ENCODE peak calls at places on chromosomes 6 and 20, in four cellular contexts. P, Z, T and W are unnamed samples.

GRCh38 chr6:162377735-162378134 is 349.8 kb downstream of the PRKN start:
- DNase-seq in P (no peak), T (peak; percentile 75), Z (no peak), W (no peak)

GRCh38 chr20:47805951-47806350 is 20.7 kb upstream of the SULF2 start:
- DNase-seq in T (no peak), P (no peak), Z (peak; percentile 41), W (no peak)

GRCh38 chr6:27862396-27863061 is 49.7 kb downstream of the OR2B2 start:
- DNase-seq in T (no peak), P (no peak), Z (no peak), W (no peak)

GRCh38 chr6:129203190-129203900 is 320.4 kb downstream of the LAMA2 start:
- DNase-seq in T (no peak), Z (no peak), P (peak; percentile 3), W (no peak)

GRCh38 chr6:13987400-13987865 is 62.7 kb downstream of the RNF182 start:
- DNase-seq in Z (no peak), P (no peak), T (no peak), W (no peak)

GRCh38 chr6:125831660-125832059 is 40.9 kb downstream of the NCOA7 start:
- DNase-seq in T (no peak), P (peak; percentile 7), Z (no peak), W (no peak)

GRCh38 chr20:1800777-1801176 is 94.4 kb upstream of the SIRPA start:
- DNase-seq in P (no peak), Z (no peak), T (peak; percentile 65), W (no peak)

GRCh38 chr20:10963717-10964266 is 290.0 kb upstream of the JAG1 start:
- DNase-seq in P (no peak), Z (no peak), T (no peak), W (no peak)

GRCh38 chr20:17202668-17203067 is 24.2 kb upstream of the PCSK2 start:
- DNase-seq in P (no peak), Z (no peak), T (no peak), W (no peak)

GRCh38 chr6:44238687-44239350 is 8.1 kb upstream of the HSP90AB1 start:
- DNase-seq in P (no peak), T (no peak), Z (peak; percentile 28), W (no peak)

GRCh38 chr6:34656378-34657036 is 40.1 kb downstream of the ILRUN start:
- DNase-seq in P (no peak), Z (no peak), T (peak; percentile 80), W (no peak)

GRCh38 chr20:44776977-44777376 is 31.3 kb downstream of the KCNK15 start:
- DNase-seq in T (peak; percentile 23), P (no peak), Z (peak; percentile 7), W (no peak)

GRCh38 chr6:43123691-43124314 is 47.3 kb upstream of the SRF start:
- DNase-seq in P (no peak), Z (peak; percentile 45), T (no peak), W (no peak)

GRCh38 chr6:33082702-33083101 is 6.9 kb downstream of the HLA-DPB1 start:
- DNase-seq in Z (no peak), P (no peak), T (peak; percentile 49), W (no peak)

GRCh38 chr6:44006123-44006871 is 121.0 kb downstream of the MRPL14 start:
- DNase-seq in Z (peak; percentile 41), P (no peak), T (no peak), W (no peak)

GRCh38 chr20:21397341-21398108 is at the start of gene NKX2-4:
- DNase-seq in T (no peak), P (no peak), Z (no peak), W (no peak)

GRCh38 chr6:38266921-38267354 is 372.8 kb downstream of the BTBD9 start:
- DNase-seq in T (no peak), Z (no peak), P (no peak), W (no peak)

GRCh38 chr6:170429457-170429856 is 122.9 kb downstream of the FAM120B start:
- DNase-seq in Z (no peak), P (no peak), T (peak; percentile 28), W (no peak)

GRCh38 chr6:50927816-50928215 is 109.1 kb downstream of the TFAP2B start:
- DNase-seq in T (no peak), Z (no peak), P (no peak), W (no peak)

GRCh38 chr6:35014786-35015185 is 125.7 kb downstream of the ANKS1A start:
- DNase-seq in Z (no peak), P (no peak), T (peak; percentile 16), W (no peak)

GRCh38 chr6:162942860-162943259 is 215.1 kb downstream of the PACRG start:
- DNase-seq in Z (no peak), P (no peak), T (peak; percentile 86), W (no peak)

GRCh38 chr20:37697314-37697713 is 3.5 kb downstream of the CTNNBL1 start:
- DNase-seq in P (no peak), Z (no peak), T (no peak), W (no peak)

GRCh38 chr6:144315226-144315980 is 30.3 kb downstream of the UTRN start:
- DNase-seq in P (no peak), Z (no peak), T (no peak), W (no peak)

GRCh38 chr6:10347561-10348327 is 67.1 kb downstream of the TFAP2A start:
- DNase-seq in P (no peak), Z (no peak), T (no peak), W (no peak)

GRCh38 chr6:110949679-110950285 is 8.7 kb upstream of the GTF3C6 start:
- DNase-seq in Z (no peak), T (peak; percentile 74), P (peak; percentile 26), W (no peak)

GRCh38 chr20:45963059-45964011 is 8.7 kb downstream of the ZNF335 start:
- DNase-seq in Z (peak; percentile 73), T (peak; percentile 51), P (peak; percentile 23), W (no peak)

DNA sequence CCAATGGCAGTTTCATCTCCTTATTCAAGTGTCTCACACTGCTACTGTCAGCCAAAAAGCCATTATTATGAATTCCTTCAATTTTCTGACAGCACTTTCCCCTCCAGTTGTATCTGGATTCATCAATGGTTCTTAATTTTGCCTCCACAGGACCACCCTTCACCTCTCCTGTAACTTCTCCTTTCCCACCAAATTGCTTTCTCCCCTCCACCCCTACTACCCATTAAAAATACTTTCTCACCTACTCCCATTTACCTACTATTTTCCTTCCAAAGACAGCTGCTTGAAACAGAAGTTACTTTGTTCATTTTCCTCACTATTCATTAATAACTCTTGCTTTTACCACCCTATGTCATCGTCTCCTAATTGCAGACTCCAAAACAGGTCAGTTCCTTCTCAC is 29.8 kb downstream of the DEK start:
- DNase-seq in P (no peak), Z (no peak), T (no peak), W (no peak)
- H3K9me3 ChIP-seq in P (no peaks in the 10 kb centered on the region), Z (peaks cover 12% of the 10 kb centered on the region), T (no peaks in the 10 kb centered on the region), W (peaks cover 3% of the 10 kb centered on the region)

DNA sequence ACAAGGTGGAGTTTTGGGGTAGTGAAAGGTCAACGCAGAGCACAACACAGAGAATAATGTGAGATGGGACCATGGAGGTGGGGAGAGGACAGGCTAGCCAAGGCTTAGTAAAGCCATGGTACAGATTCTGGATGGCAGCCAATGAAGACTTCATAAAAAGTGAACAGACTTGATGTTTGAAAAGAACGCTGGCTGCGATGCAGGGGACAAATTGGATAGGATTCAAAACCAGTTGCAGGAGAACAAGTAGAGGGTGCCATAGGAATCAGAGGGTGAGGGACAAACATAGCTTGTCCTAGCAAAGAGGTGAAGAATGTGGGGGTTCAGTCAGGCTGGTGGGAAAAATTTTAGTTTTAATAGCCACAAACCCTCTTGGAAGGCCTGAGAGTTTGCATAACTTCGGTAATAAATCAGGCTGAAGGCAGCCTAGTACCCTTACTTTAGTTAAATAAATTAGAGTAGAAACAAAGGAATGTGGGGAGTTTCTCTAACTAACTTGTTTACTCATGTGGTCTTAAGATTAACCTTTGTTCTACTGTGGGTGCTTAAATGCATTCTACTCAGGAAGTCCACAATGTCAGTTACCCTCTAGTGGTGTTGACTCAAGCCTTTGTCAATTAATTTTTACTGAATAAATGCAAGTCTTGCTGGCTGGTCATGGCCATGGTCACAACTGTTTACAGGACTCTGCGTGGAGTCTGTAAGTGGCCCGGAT is 216.4 kb downstream of the C6orf118 start:
- DNase-seq in Z (no peak), T (no peak), P (no peak), W (no peak)
- H3K9me3 ChIP-seq in Z (peaks cover 10% of the 10 kb centered on the region), T (peaks cover 2% of the 10 kb centered on the region), P (peaks cover 3% of the 10 kb centered on the region), W (no peaks in the 10 kb centered on the region)

GRCh38 chr20:49283176-49283702 is 5.4 kb upstream of the ZNFX1 start:
- DNase-seq in P (peak; percentile 32), T (no peak), Z (no peak), W (no peak)

GRCh38 chr20:49281059-49281912 is 3.4 kb upstream of the ZNFX1 start:
- DNase-seq in Z (no peak), T (peak; percentile 38), P (no peak), W (no peak)

GRCh38 chr20:49281913-49282467 is 4.1 kb upstream of the ZNFX1 start:
- DNase-seq in Z (no peak), P (no peak), T (no peak), W (no peak)

GRCh38 chr20:49283703-49284625 is 6.1 kb upstream of the ZNFX1 start:
- DNase-seq in Z (no peak), T (no peak), P (no peak), W (no peak)

GRCh38 chr20:49282584-49283171 is 4.8 kb upstream of the ZNFX1 start:
- DNase-seq in P (no peak), T (no peak), Z (no peak), W (no peak)
- H3K9me3 ChIP-seq in P (peaks cover 73% of the 10 kb centered on the region), T (peaks cover 16% of the 10 kb centered on the region), Z (peaks cover 70% of the 10 kb centered on the region), W (peaks cover 77% of the 10 kb centered on the region)

DNA sequence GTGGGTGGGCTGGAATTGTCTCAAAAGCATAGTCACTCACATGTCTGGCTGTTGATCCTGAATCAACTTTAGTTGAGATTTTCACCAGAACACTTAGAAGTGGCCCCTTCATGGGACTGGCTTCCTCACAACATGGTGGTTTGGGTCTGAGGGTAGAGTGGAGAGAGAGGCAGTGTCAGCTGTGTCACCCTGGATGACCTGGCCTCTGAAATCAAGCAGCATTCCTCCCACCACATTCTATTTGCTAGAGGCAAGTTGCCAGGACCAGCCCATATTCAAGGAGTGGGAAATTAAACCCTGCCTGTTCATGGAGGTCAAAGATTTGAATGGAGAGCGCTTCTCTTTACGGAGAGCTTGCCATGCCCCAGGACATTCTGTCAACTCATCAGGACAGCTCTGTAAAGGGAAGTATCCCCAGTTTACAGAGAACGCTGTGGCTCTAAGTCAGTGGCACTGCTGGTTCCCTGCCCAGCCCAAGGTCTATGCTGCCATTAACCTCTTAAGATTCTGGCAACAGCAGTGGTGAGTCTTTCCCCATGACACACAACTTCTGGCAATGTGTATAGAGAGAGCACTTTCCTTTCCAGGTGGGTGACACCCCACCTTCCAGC is 90.0 kb upstream of the INSM1 start:
- DNase-seq in P (no peak), Z (no peak), T (no peak), W (no peak)
- H3K9me3 ChIP-seq in P (no peaks in the 10 kb centered on the region), Z (no peaks in the 10 kb centered on the region), T (no peaks in the 10 kb centered on the region), W (no peaks in the 10 kb centered on the region)

DNA sequence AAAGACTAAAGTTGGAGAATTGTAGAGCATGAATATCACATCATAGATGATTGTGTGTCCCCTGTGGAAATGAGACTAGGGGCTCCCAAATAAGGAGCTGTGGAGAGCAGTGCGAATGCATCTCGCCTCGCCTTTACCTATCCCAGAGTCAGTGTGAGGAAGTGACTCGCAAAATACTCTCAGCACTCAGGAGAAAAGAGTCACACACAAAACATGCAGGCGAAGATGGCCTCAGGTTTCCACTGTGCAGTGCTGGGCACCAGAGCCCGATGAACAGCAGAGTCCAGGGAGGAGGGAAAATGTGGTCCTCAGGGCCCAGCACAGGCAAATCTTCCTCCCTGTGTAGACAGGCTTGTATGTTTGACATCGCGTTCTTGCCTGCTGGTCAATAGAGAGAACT is 126.5 kb upstream of the AFDN start:
- DNase-seq in Z (peak; percentile 62), P (no peak), T (no peak), W (no peak)
- H3K9me3 ChIP-seq in Z (no peaks in the 10 kb centered on the region), P (no peaks in the 10 kb centered on the region), T (no peaks in the 10 kb centered on the region), W (no peaks in the 10 kb centered on the region)

GRCh38 chr6:315921-316752 is 23.9 kb downstream of the DUSP22 start:
- DNase-seq in Z (no peak), P (no peak), T (no peak), W (no peak)
- H3K9me3 ChIP-seq in Z (no peaks in the 10 kb centered on the region), P (no peaks in the 10 kb centered on the region), T (no peaks in the 10 kb centered on the region), W (no peaks in the 10 kb centered on the region)